ENCODE peak calls at places on chromosomes 2 and 18, in eight cellular contexts. M, X, Y, O, B, N, G and D are unnamed samples.

GRCh38 chr18:57427429-57428181 is 7.6 kb upstream of the ONECUT2 start:
- DNase-seq in M (peak), X (no peak), Y (no peak), O (peak), B (no peak), N (no peak), G (no peak), D (no peak)

GRCh38 chr2:160372585-160372984 is 121.0 kb downstream of the RBMS1 start:
- DNase-seq in M (no peak), X (no peak), Y (no peak), O (no peak), B (peak), N (no peak), G (peak), D (no peak)

GRCh38 chr2:107062173-107062572 is 176.2 kb upstream of the ST6GAL2 start:
- DNase-seq in M (no peak), X (no peak), Y (no peak), O (no peak), B (no peak), N (no peak), G (no peak), D (peak)

GRCh38 chr2:220441404-220441803 is 814.0 kb downstream of the SLC4A3 start:
- DNase-seq in M (no peak), X (no peak), Y (no peak), O (no peak), B (no peak), N (no peak), G (no peak), D (no peak)

GRCh38 chr18:10416020-10416419 is 38.4 kb upstream of the APCDD1 start:
- DNase-seq in M (no peak), X (no peak), Y (no peak), O (no peak), B (no peak), N (no peak), G (no peak), D (no peak)

GRCh38 chr2:225025917-225026571 is 16.2 kb downstream of the DOCK10 start:
- DNase-seq in M (no peak), X (no peak), Y (no peak), O (no peak), B (peak), N (peak), G (peak), D (no peak)

GRCh38 chr2:86172610-86173009 is 22.7 kb downstream of the IMMT start:
- DNase-seq in M (no peak), X (no peak), Y (no peak), O (no peak), B (no peak), N (no peak), G (no peak), D (no peak)

GRCh38 chr2:101124684-101125366 is 26.4 kb downstream of the TBC1D8 start:
- DNase-seq in M (peak), X (no peak), Y (peak), O (peak), B (peak), N (peak), G (peak), D (peak)

GRCh38 chr2:200258881-200259576 is 47.5 kb upstream of the SPATS2L start:
- DNase-seq in M (peak), X (no peak), Y (no peak), O (no peak), B (peak), N (no peak), G (peak), D (no peak)

GRCh38 chr18:31723998-31724711 is 36.5 kb downstream of the SLC25A52 start:
- DNase-seq in M (peak), X (peak), Y (no peak), O (no peak), B (no peak), N (no peak), G (no peak), D (no peak)

GRCh38 chr2:101524811-101525430 is 50.0 kb upstream of the RFX8 start:
- DNase-seq in M (no peak), X (no peak), Y (no peak), O (no peak), B (no peak), N (no peak), G (peak), D (no peak)

GRCh38 chr2:79630060-79630459 is 117.2 kb downstream of the CTNNA2 start:
- DNase-seq in M (no peak), X (no peak), Y (no peak), O (peak), B (no peak), N (peak), G (peak), D (no peak)

GRCh38 chr18:62457830-62458229 is 65.0 kb upstream of the ZCCHC2 start:
- DNase-seq in M (no peak), X (no peak), Y (no peak), O (no peak), B (no peak), N (no peak), G (no peak), D (no peak)

GRCh38 chr18:62455222-62455621 is 67.6 kb upstream of the ZCCHC2 start:
- DNase-seq in M (no peak), X (no peak), Y (no peak), O (no peak), B (no peak), N (no peak), G (no peak), D (no peak)

GRCh38 chr18:62460851-62461300 is 61.9 kb upstream of the ZCCHC2 start:
- DNase-seq in M (peak), X (no peak), Y (no peak), O (peak), B (no peak), N (no peak), G (peak), D (no peak)

GRCh38 chr18:62458868-62459716 is 63.7 kb upstream of the ZCCHC2 start:
- DNase-seq in M (no peak), X (no peak), Y (no peak), O (no peak), B (no peak), N (no peak), G (no peak), D (no peak)

DNA sequence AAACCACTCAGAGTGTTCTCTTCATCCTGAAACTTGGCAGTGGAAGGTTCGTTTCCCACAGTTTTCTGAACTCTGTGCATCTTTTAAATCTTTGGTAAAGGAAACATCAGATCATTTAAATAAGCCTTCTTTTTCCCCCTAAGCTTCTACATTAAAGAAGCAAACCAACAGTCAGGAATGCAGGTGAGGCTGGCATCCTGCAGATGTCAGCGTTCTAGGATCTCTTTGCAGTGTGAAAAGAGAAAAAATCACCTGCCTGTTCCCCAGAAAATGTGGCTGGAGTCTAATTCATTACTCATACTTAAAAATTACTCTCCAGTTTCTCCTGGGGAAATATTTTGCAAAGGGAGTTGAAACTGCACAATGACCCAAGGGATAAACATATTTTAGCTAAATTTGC is 64.5 kb upstream of the ZCCHC2 start:
- DNase-seq in M (no peak), X (no peak), Y (no peak), O (no peak), B (no peak), N (no peak), G (no peak), D (no peak)
- TF ChIP-seq CTCF in M (no peak), X (no peak), Y (no peak), O (no peak), B (no peak), N (no peak), G (no peak), D (no peak)

DNA sequence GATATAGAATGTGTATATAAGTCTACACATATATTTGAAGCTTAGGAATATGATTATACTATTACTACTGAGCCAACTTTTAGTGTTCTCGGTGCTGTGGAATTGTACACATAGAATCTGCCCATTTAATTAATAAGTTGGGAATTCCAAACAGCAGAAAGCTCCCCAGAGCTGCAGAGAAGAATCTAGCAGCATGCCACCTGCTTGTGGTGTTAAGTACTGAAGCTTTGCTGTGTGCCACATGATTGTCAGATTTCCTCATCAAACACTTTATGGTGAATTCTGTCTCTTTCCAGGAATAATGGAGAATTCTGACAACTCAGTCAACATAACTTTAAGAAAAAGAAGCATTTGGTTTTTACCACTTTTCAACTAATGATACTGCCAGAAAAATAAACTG is 117.8 kb downstream of the WDSUB1 start:
- DNase-seq in M (no peak), X (no peak), Y (no peak), O (no peak), B (peak), N (peak), G (peak), D (no peak)
- TF ChIP-seq CTCF in M (peak), X (no peak), Y (peak), O (no peak), B (peak), N (peak), G (peak), D (no peak)

GRCh38 chr18:40832362-40832761 is 1122.7 kb upstream of the PIK3C3 start:
- DNase-seq in M (no peak), X (no peak), Y (no peak), O (no peak), B (no peak), N (no peak), G (peak), D (no peak)
- TF ChIP-seq CTCF in M (no peak), X (no peak), Y (no peak), O (no peak), B (no peak), N (no peak), G (no peak), D (no peak)

GRCh38 chr2:23349508-23349907 is 35.5 kb upstream of the KLHL29 start:
- DNase-seq in M (no peak), X (no peak), Y (no peak), O (no peak), B (no peak), N (no peak), G (no peak), D (no peak)
- TF ChIP-seq CTCF in M (no peak), X (no peak), Y (no peak), O (no peak), B (no peak), N (no peak), G (no peak), D (no peak)

GRCh38 chr2:175181104-175181876 is at the start of gene ATP5MC3:
- DNase-seq in M (peak), X (peak), Y (peak), O (peak), B (peak), N (peak), G (peak), D (peak)
- TF ChIP-seq CTCF in M (no peak), X (no peak), Y (no peak), O (no peak), B (peak), N (peak), G (peak), D (no peak)

GRCh38 chr2:75892490-75892889 is 181.8 kb upstream of the GCFC2 start:
- DNase-seq in M (no peak), X (no peak), Y (no peak), O (no peak), B (no peak), N (no peak), G (no peak), D (no peak)

GRCh38 chr2:75894170-75894569 is 183.5 kb upstream of the GCFC2 start:
- DNase-seq in M (no peak), X (no peak), Y (no peak), O (peak), B (no peak), N (no peak), G (no peak), D (no peak)

DNA sequence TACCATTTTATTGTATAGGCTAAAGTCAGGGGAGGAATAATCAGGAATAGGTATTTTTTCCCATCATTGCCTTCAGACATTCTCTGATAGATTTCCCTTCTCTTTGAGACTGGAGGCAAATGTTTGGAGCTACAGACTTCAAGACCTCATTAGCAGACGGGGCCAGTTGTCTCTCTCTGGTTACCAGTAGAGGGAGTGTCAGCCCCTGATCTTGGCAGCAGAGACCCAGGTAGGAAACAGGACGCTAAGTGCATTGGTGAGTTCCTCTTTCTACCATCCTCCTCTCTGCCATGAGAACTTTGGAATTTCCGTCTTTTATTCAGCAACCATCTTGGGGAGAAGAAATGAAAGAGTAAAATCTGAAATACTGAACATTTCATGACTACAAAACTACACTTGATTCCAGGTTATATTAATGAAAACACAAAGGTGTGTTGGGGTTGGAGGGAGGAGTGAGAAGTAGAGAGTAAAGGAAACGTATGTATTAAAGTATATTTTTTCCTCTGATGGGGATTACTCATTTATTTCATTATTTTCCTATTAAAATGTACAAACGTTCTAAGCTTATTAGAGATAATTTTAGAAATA is 186.2 kb upstream of the GCFC2 start:
- DNase-seq in M (no peak), X (no peak), Y (no peak), O (peak), B (no peak), N (no peak), G (peak), D (peak)
- TF ChIP-seq CTCF in M (peak), X (no peak), Y (no peak), O (peak), B (peak), N (no peak), G (peak), D (no peak)

GRCh38 chr2:96265349-96265839 is 403 bp downstream of the TMEM127 start:
- DNase-seq in M (peak), X (peak), Y (peak), O (peak), B (no peak), N (no peak), G (no peak), D (peak)

GRCh38 chr2:96262306-96262705 is 3.5 kb downstream of the TMEM127 start:
- DNase-seq in M (no peak), X (no peak), Y (no peak), O (no peak), B (no peak), N (no peak), G (no peak), D (no peak)

GRCh38 chr2:96264086-96264485 is 1.7 kb downstream of the TMEM127 start:
- DNase-seq in M (no peak), X (no peak), Y (no peak), O (no peak), B (peak), N (no peak), G (no peak), D (no peak)

GRCh38 chr2:96265840-96266569 is at the start of the genes CIAO1 and TMEM127:
- DNase-seq in M (peak), X (peak), Y (peak), O (peak), B (peak), N (peak), G (peak), D (peak)

DNA sequence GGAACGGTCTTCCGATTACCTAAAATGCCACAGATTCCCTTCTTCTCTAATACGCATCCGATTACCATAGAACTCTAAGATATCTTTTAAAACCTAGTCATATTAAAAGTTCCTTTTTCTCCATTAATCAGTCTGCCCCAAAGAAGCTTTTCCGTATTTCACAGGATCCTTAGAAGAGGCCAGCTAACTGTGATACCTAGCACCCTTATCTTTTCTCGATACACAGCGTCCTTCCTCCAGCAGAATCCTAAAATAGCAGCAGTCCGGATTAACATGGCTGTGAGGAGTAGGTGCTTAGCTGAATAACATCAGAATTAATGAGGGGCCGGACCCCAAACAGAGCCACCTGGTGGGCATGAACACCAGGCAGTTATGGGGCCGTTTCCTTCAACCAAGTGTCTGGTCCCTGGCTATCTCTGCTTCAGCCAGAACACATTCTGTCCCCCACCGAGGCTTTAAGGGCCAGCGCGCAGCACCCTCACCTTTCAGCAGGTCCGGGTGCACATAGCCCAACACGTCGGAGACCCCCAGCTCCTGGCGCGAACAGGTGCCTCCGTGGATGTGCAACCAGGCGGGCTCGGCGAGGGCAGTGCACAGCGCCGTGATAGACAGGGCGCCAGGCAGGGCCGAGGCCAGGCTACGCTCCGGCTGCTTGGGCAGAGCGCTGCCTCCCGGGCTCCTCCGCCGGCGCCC is 995 bp downstream of the TMEM127 start:
- DNase-seq in M (peak), X (peak), Y (no peak), O (peak), B (peak), N (peak), G (no peak), D (no peak)
- TF ChIP-seq CTCF in M (peak), X (no peak), Y (no peak), O (peak), B (peak), N (peak), G (no peak), D (no peak)

DNA sequence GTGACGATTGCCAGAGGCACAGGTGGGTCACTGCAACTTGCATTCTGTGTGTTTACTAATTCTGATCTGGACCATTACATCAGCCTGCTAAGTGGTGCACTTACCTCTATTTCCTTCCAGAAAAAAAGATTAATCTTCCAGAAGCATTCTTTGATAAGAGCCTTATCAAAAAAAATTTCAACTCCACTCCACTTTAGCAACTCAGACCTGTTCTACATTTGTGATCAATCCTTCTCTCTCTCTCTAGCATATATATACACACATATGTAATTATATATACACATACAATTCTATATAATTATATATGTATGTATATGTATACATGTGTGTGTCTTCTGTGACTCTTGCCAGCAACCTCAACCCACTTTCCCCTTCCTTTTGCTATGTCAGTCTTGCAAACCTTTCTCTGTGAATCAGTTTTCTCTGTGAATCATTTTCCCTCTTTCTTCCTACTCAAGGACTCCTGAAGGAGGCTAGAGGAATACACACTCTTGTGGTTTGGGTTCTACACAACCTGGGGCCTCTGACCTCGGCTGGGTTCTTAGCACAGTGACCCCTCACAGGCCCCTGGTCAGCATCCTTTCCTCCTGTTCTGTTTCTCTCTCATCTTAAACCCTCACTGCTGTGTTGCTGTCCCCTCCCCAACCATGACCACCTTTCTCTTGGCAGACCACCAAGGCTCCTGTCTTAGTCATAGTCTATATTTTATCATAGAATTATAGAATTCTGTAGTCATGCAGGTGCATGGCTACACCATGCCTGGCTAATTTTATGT is 130.4 kb upstream of the PELI1 start:
- DNase-seq in M (no peak), X (no peak), Y (no peak), O (no peak), B (no peak), N (no peak), G (peak), D (no peak)
- TF ChIP-seq CTCF in M (no peak), X (no peak), Y (no peak), O (no peak), B (no peak), N (no peak), G (no peak), D (no peak)

DNA sequence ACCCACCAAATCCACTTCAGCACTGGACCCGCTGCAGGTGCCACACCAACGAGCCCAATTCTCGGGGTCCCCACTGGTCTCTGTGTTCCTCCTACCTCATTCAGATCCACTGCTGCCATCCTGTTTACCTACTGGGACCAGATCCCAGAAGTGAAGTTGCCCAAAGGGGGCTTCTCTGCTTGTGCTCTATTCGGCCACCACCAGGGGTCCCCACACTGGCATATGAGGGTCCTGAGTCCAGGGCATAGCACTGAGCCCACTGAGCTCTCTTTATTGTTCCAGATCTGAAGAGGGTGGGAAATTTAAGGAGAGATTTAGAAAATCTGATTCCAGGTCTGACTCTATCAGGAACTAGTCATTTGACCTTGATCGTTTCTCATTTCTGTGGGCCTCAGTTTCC is 2.4 kb downstream of the GPR45 start:
- DNase-seq in M (no peak), X (no peak), Y (no peak), O (no peak), B (no peak), N (no peak), G (no peak), D (no peak)
- TF ChIP-seq CTCF in M (no peak), X (no peak), Y (no peak), O (no peak), B (peak), N (peak), G (no peak), D (no peak)